ENCODE peak calls at places on chromosomes 16 and 17, in six cellular contexts. One of them, this sample, is unnamed.

GRCh38 chr17:17048106-17048505 is 5.8 kb downstream of the MPRIP start:
- DNase-seq in lower leg skin: no peak
- DNase-seq in epithelial cell of esophagus: no peak
- DNase-seq in CD4-positive, CD25-positive, alpha-beta regulatory T cell: no peak
- DNase-seq in A549: no peak
- DNase-seq in lower lobe of right lung: no peak
- DNase-seq in this sample: peak

GRCh38 chr16:64351116-64351515 is 770.7 kb downstream of the CDH11 start:
- DNase-seq in lower leg skin: no peak
- DNase-seq in lower lobe of right lung: no peak
- DNase-seq in CD4-positive, CD25-positive, alpha-beta regulatory T cell: no peak
- DNase-seq in epithelial cell of esophagus: no peak
- DNase-seq in A549: no peak
- DNase-seq in this sample: no peak

GRCh38 chr16:85460983-85461813 is 151.9 kb upstream of the GSE1 start:
- DNase-seq in CD4-positive, CD25-positive, alpha-beta regulatory T cell: no peak
- DNase-seq in lower leg skin: no peak
- DNase-seq in epithelial cell of esophagus: peak
- DNase-seq in A549: peak
- DNase-seq in lower lobe of right lung: no peak
- DNase-seq in this sample: no peak

GRCh38 chr17:28883967-28884702 is 13.4 kb downstream of the FLOT2 start:
- DNase-seq in A549: no peak
- DNase-seq in lower leg skin: no peak
- DNase-seq in lower lobe of right lung: no peak
- DNase-seq in CD4-positive, CD25-positive, alpha-beta regulatory T cell: no peak
- DNase-seq in epithelial cell of esophagus: no peak
- DNase-seq in this sample: no peak

GRCh38 chr17:61317779-61318178 is 81.9 kb upstream of the TBX2 start:
- DNase-seq in A549: no peak
- DNase-seq in CD4-positive, CD25-positive, alpha-beta regulatory T cell: no peak
- DNase-seq in epithelial cell of esophagus: no peak
- DNase-seq in lower leg skin: no peak
- DNase-seq in lower lobe of right lung: no peak
- DNase-seq in this sample: no peak

GRCh38 chr16:61890346-61890745 is 145.9 kb downstream of the CDH8 start:
- DNase-seq in epithelial cell of esophagus: peak
- DNase-seq in CD4-positive, CD25-positive, alpha-beta regulatory T cell: no peak
- DNase-seq in lower lobe of right lung: no peak
- DNase-seq in A549: peak
- DNase-seq in lower leg skin: no peak
- DNase-seq in this sample: no peak

GRCh38 chr17:73643012-73643845 is 1.0 kb downstream of the SDK2 start:
- DNase-seq in CD4-positive, CD25-positive, alpha-beta regulatory T cell: peak
- DNase-seq in epithelial cell of esophagus: peak
- DNase-seq in A549: peak
- DNase-seq in lower lobe of right lung: no peak
- DNase-seq in lower leg skin: no peak
- DNase-seq in this sample: no peak

GRCh38 chr17:45405250-45406086 is 27.2 kb downstream of the ARHGAP27 start:
- DNase-seq in lower leg skin: no peak
- DNase-seq in lower lobe of right lung: peak
- DNase-seq in A549: peak
- DNase-seq in CD4-positive, CD25-positive, alpha-beta regulatory T cell: peak
- DNase-seq in epithelial cell of esophagus: no peak
- DNase-seq in this sample: no peak

GRCh38 chr16:11211061-11211976 is 44.7 kb downstream of the SOCS1 start:
- DNase-seq in A549: no peak
- DNase-seq in lower leg skin: no peak
- DNase-seq in lower lobe of right lung: no peak
- DNase-seq in CD4-positive, CD25-positive, alpha-beta regulatory T cell: no peak
- DNase-seq in epithelial cell of esophagus: no peak
- DNase-seq in this sample: no peak

GRCh38 chr16:80806957-80807356 is 2.6 kb upstream of the CDYL2 start:
- DNase-seq in lower leg skin: no peak
- DNase-seq in A549: peak
- DNase-seq in epithelial cell of esophagus: peak
- DNase-seq in CD4-positive, CD25-positive, alpha-beta regulatory T cell: peak
- DNase-seq in lower lobe of right lung: no peak
- DNase-seq in this sample: no peak

GRCh38 chr16:81633680-81634379 is 145.3 kb upstream of the PLCG2 start:
- DNase-seq in CD4-positive, CD25-positive, alpha-beta regulatory T cell: no peak
- DNase-seq in lower lobe of right lung: no peak
- DNase-seq in lower leg skin: no peak
- DNase-seq in epithelial cell of esophagus: no peak
- DNase-seq in A549: no peak
- DNase-seq in this sample: no peak

GRCh38 chr17:39813631-39814030 is 50.5 kb downstream of the IKZF3 start:
- DNase-seq in lower lobe of right lung: no peak
- DNase-seq in lower leg skin: no peak
- DNase-seq in CD4-positive, CD25-positive, alpha-beta regulatory T cell: peak
- DNase-seq in epithelial cell of esophagus: no peak
- DNase-seq in A549: no peak
- DNase-seq in this sample: no peak

GRCh38 chr17:82239926-82240505 is 11.2 kb downstream of the SLC16A3 start:
- DNase-seq in epithelial cell of esophagus: no peak
- DNase-seq in lower leg skin: no peak
- DNase-seq in CD4-positive, CD25-positive, alpha-beta regulatory T cell: no peak
- DNase-seq in lower lobe of right lung: no peak
- DNase-seq in A549: no peak
- DNase-seq in this sample: no peak

GRCh38 chr17:28953444-28954118 is 2.3 kb upstream of the PHF12 start:
- DNase-seq in CD4-positive, CD25-positive, alpha-beta regulatory T cell: peak
- DNase-seq in lower lobe of right lung: no peak
- DNase-seq in epithelial cell of esophagus: peak
- DNase-seq in lower leg skin: peak
- DNase-seq in A549: peak
- DNase-seq in this sample: no peak

GRCh38 chr17:78922876-78923498 is 2.2 kb downstream of the TIMP2 start:
- DNase-seq in epithelial cell of esophagus: no peak
- DNase-seq in lower lobe of right lung: no peak
- DNase-seq in lower leg skin: no peak
- DNase-seq in CD4-positive, CD25-positive, alpha-beta regulatory T cell: no peak
- DNase-seq in A549: no peak
- DNase-seq in this sample: no peak

GRCh38 chr16:15598648-15599190 is 44.2 kb downstream of the MARF1 start:
- DNase-seq in lower leg skin: no peak
- DNase-seq in lower lobe of right lung: no peak
- DNase-seq in A549: no peak
- DNase-seq in epithelial cell of esophagus: no peak
- DNase-seq in CD4-positive, CD25-positive, alpha-beta regulatory T cell: no peak
- DNase-seq in this sample: no peak

GRCh38 chr17:72386619-72387237 is 265.9 kb downstream of the SOX9 start:
- DNase-seq in epithelial cell of esophagus: no peak
- DNase-seq in lower leg skin: no peak
- DNase-seq in lower lobe of right lung: no peak
- DNase-seq in A549: peak
- DNase-seq in CD4-positive, CD25-positive, alpha-beta regulatory T cell: no peak
- DNase-seq in this sample: no peak

GRCh38 chr16:28569968-28570752 is 16.4 kb downstream of the SGF29 start:
- DNase-seq in epithelial cell of esophagus: no peak
- DNase-seq in lower leg skin: no peak
- DNase-seq in CD4-positive, CD25-positive, alpha-beta regulatory T cell: no peak
- DNase-seq in A549: no peak
- DNase-seq in lower lobe of right lung: no peak
- DNase-seq in this sample: no peak

GRCh38 chr17:41553987-41554680 is 17.7 kb downstream of the KRT9 start:
- DNase-seq in CD4-positive, CD25-positive, alpha-beta regulatory T cell: no peak
- DNase-seq in A549: no peak
- DNase-seq in lower leg skin: no peak
- DNase-seq in epithelial cell of esophagus: no peak
- DNase-seq in lower lobe of right lung: no peak
- DNase-seq in this sample: no peak

GRCh38 chr17:34169501-34169900 is 85.6 kb upstream of the CCL2 start:
- DNase-seq in epithelial cell of esophagus: no peak
- DNase-seq in lower leg skin: no peak
- DNase-seq in CD4-positive, CD25-positive, alpha-beta regulatory T cell: no peak
- DNase-seq in A549: no peak
- DNase-seq in lower lobe of right lung: no peak
- DNase-seq in this sample: no peak

GRCh38 chr17:47693667-47694017 is 319 bp upstream of the TBKBP1 start:
- DNase-seq in lower leg skin: no peak
- DNase-seq in CD4-positive, CD25-positive, alpha-beta regulatory T cell: no peak
- DNase-seq in lower lobe of right lung: no peak
- DNase-seq in A549: no peak
- DNase-seq in epithelial cell of esophagus: no peak
- DNase-seq in this sample: no peak

GRCh38 chr16:66220766-66221165 is 145.7 kb upstream of the CDH5 start:
- DNase-seq in A549: no peak
- DNase-seq in lower leg skin: no peak
- DNase-seq in epithelial cell of esophagus: no peak
- DNase-seq in lower lobe of right lung: no peak
- DNase-seq in CD4-positive, CD25-positive, alpha-beta regulatory T cell: peak
- DNase-seq in this sample: no peak

GRCh38 chr17:37384560-37385160 is 8.9 kb downstream of the C17orf78 start:
- DNase-seq in A549: no peak
- DNase-seq in epithelial cell of esophagus: no peak
- DNase-seq in lower lobe of right lung: no peak
- DNase-seq in CD4-positive, CD25-positive, alpha-beta regulatory T cell: no peak
- DNase-seq in lower leg skin: no peak
- DNase-seq in this sample: no peak

GRCh38 chr16:20944861-20945390 is 44.4 kb downstream of the LYRM1 start:
- DNase-seq in lower lobe of right lung: no peak
- DNase-seq in lower leg skin: no peak
- DNase-seq in CD4-positive, CD25-positive, alpha-beta regulatory T cell: peak
- DNase-seq in A549: no peak
- DNase-seq in epithelial cell of esophagus: peak
- DNase-seq in this sample: no peak

GRCh38 chr17:62848334-62848733 is 40.2 kb upstream of the MARCHF10 start:
- DNase-seq in A549: no peak
- DNase-seq in epithelial cell of esophagus: no peak
- DNase-seq in lower leg skin: no peak
- DNase-seq in lower lobe of right lung: no peak
- DNase-seq in CD4-positive, CD25-positive, alpha-beta regulatory T cell: no peak
- DNase-seq in this sample: no peak

GRCh38 chr16:72878301-72879269 is 169.3 kb downstream of the ZFHX3 start:
- DNase-seq in epithelial cell of esophagus: peak
- DNase-seq in lower lobe of right lung: no peak
- DNase-seq in CD4-positive, CD25-positive, alpha-beta regulatory T cell: no peak
- DNase-seq in lower leg skin: no peak
- DNase-seq in A549: no peak
- DNase-seq in this sample: no peak

GRCh38 chr16:66714659-66715307 is 18.2 kb upstream of the CMTM4 start:
- DNase-seq in A549: no peak
- DNase-seq in epithelial cell of esophagus: peak
- DNase-seq in lower leg skin: no peak
- DNase-seq in lower lobe of right lung: no peak
- DNase-seq in CD4-positive, CD25-positive, alpha-beta regulatory T cell: no peak
- DNase-seq in this sample: no peak

GRCh38 chr17:76537288-76537577 is 276 bp downstream of the CYGB start:
- DNase-seq in A549: no peak
- DNase-seq in lower lobe of right lung: no peak
- DNase-seq in CD4-positive, CD25-positive, alpha-beta regulatory T cell: no peak
- DNase-seq in lower leg skin: no peak
- DNase-seq in epithelial cell of esophagus: peak
- DNase-seq in this sample: no peak
- H3K4me3 ChIP-seq in A549: peak
- H3K4me3 ChIP-seq in lower lobe of right lung: peak
- H3K4me3 ChIP-seq in CD4-positive, CD25-positive, alpha-beta regulatory T cell: no peak
- H3K4me3 ChIP-seq in lower leg skin: no peak
- H3K4me3 ChIP-seq in epithelial cell of esophagus: no peak
- H3K4me3 ChIP-seq in this sample: peak

GRCh38 chr16:2188395-2188794 is 8.0 kb downstream of the CASKIN1 start:
- DNase-seq in lower lobe of right lung: no peak
- DNase-seq in CD4-positive, CD25-positive, alpha-beta regulatory T cell: no peak
- DNase-seq in lower leg skin: no peak
- DNase-seq in A549: no peak
- DNase-seq in epithelial cell of esophagus: no peak
- DNase-seq in this sample: no peak

GRCh38 chr16:2189252-2189893 is 7.0 kb downstream of the CASKIN1 start:
- DNase-seq in A549: no peak
- DNase-seq in epithelial cell of esophagus: no peak
- DNase-seq in lower leg skin: no peak
- DNase-seq in CD4-positive, CD25-positive, alpha-beta regulatory T cell: no peak
- DNase-seq in lower lobe of right lung: no peak
- DNase-seq in this sample: no peak

GRCh38 chr16:2186064-2186463 is 10.3 kb downstream of the CASKIN1 start:
- DNase-seq in lower lobe of right lung: no peak
- DNase-seq in lower leg skin: no peak
- DNase-seq in epithelial cell of esophagus: no peak
- DNase-seq in A549: no peak
- DNase-seq in CD4-positive, CD25-positive, alpha-beta regulatory T cell: no peak
- DNase-seq in this sample: no peak

GRCh38 chr16:2186505-2186904 is 9.9 kb downstream of the CASKIN1 start:
- DNase-seq in A549: no peak
- DNase-seq in CD4-positive, CD25-positive, alpha-beta regulatory T cell: no peak
- DNase-seq in epithelial cell of esophagus: no peak
- DNase-seq in lower leg skin: no peak
- DNase-seq in lower lobe of right lung: no peak
- DNase-seq in this sample: no peak

DNA sequence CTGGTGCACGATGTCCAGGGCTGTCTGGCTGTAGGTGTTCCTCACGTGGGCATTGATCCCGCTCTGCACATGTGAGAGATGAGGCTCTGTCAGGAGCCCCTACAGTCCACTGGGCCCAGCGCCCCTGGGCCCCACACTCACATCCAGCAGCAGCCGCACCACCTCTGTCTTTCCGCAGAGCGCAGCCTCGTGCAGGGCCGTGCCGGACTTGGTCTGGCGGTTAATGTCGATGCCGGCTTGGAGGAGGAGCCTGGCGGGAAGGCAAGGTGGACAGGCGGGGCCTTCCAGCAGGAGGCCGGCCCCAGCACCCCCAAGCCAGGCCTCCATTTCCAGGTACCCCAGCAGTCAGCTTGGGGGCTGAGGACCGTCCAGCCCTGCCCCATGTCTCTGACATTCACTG is 9.2 kb downstream of the CASKIN1 start:
- DNase-seq in CD4-positive, CD25-positive, alpha-beta regulatory T cell: no peak
- DNase-seq in lower lobe of right lung: no peak
- DNase-seq in lower leg skin: no peak
- DNase-seq in A549: no peak
- DNase-seq in epithelial cell of esophagus: no peak
- DNase-seq in this sample: no peak
- H3K4me3 ChIP-seq in CD4-positive, CD25-positive, alpha-beta regulatory T cell: no peak
- H3K4me3 ChIP-seq in lower lobe of right lung: no peak
- H3K4me3 ChIP-seq in lower leg skin: no peak
- H3K4me3 ChIP-seq in A549: no peak
- H3K4me3 ChIP-seq in epithelial cell of esophagus: no peak
- H3K4me3 ChIP-seq in this sample: no peak

DNA sequence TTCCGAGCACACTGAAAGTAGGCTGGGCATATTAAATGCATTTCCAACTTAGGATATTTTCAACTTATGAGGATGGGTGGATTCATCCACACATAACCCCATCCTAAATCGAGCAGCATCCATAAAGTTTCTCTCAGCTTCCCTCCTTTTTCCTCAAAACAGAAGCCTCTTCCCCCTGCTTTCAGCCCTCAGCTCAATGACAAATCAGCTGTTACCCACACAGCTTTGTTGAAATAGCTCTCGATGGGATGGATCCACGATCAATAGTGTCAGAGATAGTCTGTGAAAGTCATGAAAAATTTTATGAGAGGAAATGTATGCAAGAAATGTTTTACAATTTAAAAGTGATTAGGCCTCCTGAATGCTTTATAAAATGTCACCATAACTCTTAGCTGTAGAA is 2.5 kb downstream of the DHX33 start:
- DNase-seq in A549: no peak
- DNase-seq in CD4-positive, CD25-positive, alpha-beta regulatory T cell: no peak
- DNase-seq in lower leg skin: no peak
- DNase-seq in lower lobe of right lung: no peak
- DNase-seq in epithelial cell of esophagus: no peak
- DNase-seq in this sample: no peak
- H3K4me3 ChIP-seq in A549: no peak
- H3K4me3 ChIP-seq in CD4-positive, CD25-positive, alpha-beta regulatory T cell: no peak
- H3K4me3 ChIP-seq in lower leg skin: no peak
- H3K4me3 ChIP-seq in lower lobe of right lung: no peak
- H3K4me3 ChIP-seq in epithelial cell of esophagus: no peak
- H3K4me3 ChIP-seq in this sample: no peak

GRCh38 chr16:48164907-48165715 is 9.3 kb upstream of the ABCC12 start:
- DNase-seq in lower leg skin: peak
- DNase-seq in lower lobe of right lung: peak
- DNase-seq in CD4-positive, CD25-positive, alpha-beta regulatory T cell: peak
- DNase-seq in epithelial cell of esophagus: peak
- DNase-seq in A549: peak
- DNase-seq in this sample: peak
- H3K4me3 ChIP-seq in lower leg skin: no peak
- H3K4me3 ChIP-seq in lower lobe of right lung: no peak
- H3K4me3 ChIP-seq in CD4-positive, CD25-positive, alpha-beta regulatory T cell: no peak
- H3K4me3 ChIP-seq in epithelial cell of esophagus: no peak
- H3K4me3 ChIP-seq in A549: peak
- H3K4me3 ChIP-seq in this sample: no peak